ENCODE peak calls at places on chromosomes 13 and 19, in six cellular contexts. One of them, this sample, is unnamed.

GRCh38 chr13:97621631-97622030 is 187.7 kb downstream of the RAP2A start:
- DNase-seq in MCF 10A: no peak
- DNase-seq in kidney tubule cell: no peak
- DNase-seq in fibroblast of mammary gland: no peak
- DNase-seq in activated CD4-positive, alpha-beta T cell treated with anti-CD3 and anti-CD28 coated beads, Interleukin-2, amount 50 U/mL, for 48 hours: no peak
- DNase-seq in amniotic stem cell: no peak
- DNase-seq in this sample: no peak

GRCh38 chr19:5292843-5293606 is 47.6 kb downstream of the PTPRS start:
- DNase-seq in activated CD4-positive, alpha-beta T cell treated with anti-CD3 and anti-CD28 coated beads, Interleukin-2, amount 50 U/mL, for 48 hours: peak; percentile 44
- DNase-seq in MCF 10A: peak; percentile 68
- DNase-seq in kidney tubule cell: peak; percentile 53
- DNase-seq in amniotic stem cell: peak; percentile 83
- DNase-seq in fibroblast of mammary gland: peak; percentile 63
- DNase-seq in this sample: peak; percentile 66

GRCh38 chr19:17091758-17092333 is 16.3 kb downstream of the MYO9B start:
- DNase-seq in amniotic stem cell: no peak
- DNase-seq in kidney tubule cell: no peak
- DNase-seq in fibroblast of mammary gland: no peak
- DNase-seq in activated CD4-positive, alpha-beta T cell treated with anti-CD3 and anti-CD28 coated beads, Interleukin-2, amount 50 U/mL, for 48 hours: no peak
- DNase-seq in MCF 10A: no peak
- DNase-seq in this sample: no peak

GRCh38 chr19:45999653-46000121 is 4.4 kb downstream of the CCDC61 start:
- DNase-seq in fibroblast of mammary gland: peak; percentile 51
- DNase-seq in amniotic stem cell: no peak
- DNase-seq in activated CD4-positive, alpha-beta T cell treated with anti-CD3 and anti-CD28 coated beads, Interleukin-2, amount 50 U/mL, for 48 hours: peak; percentile 22
- DNase-seq in kidney tubule cell: peak; percentile 29
- DNase-seq in MCF 10A: no peak
- DNase-seq in this sample: no peak

GRCh38 chr19:28823338-28823961 is 389.5 kb downstream of the UQCRFS1 start:
- DNase-seq in fibroblast of mammary gland: no peak
- DNase-seq in kidney tubule cell: peak; percentile 4
- DNase-seq in activated CD4-positive, alpha-beta T cell treated with anti-CD3 and anti-CD28 coated beads, Interleukin-2, amount 50 U/mL, for 48 hours: no peak
- DNase-seq in MCF 10A: no peak
- DNase-seq in amniotic stem cell: no peak
- DNase-seq in this sample: no peak

GRCh38 chr13:41974262-41974900 is 13.5 kb upstream of the VWA8 start:
- DNase-seq in fibroblast of mammary gland: no peak
- DNase-seq in amniotic stem cell: no peak
- DNase-seq in MCF 10A: peak; percentile 27
- DNase-seq in kidney tubule cell: no peak
- DNase-seq in activated CD4-positive, alpha-beta T cell treated with anti-CD3 and anti-CD28 coated beads, Interleukin-2, amount 50 U/mL, for 48 hours: no peak
- DNase-seq in this sample: no peak

GRCh38 chr19:57004418-57004817 is 115.4 kb upstream of the USP29 start:
- DNase-seq in amniotic stem cell: no peak
- DNase-seq in fibroblast of mammary gland: no peak
- DNase-seq in activated CD4-positive, alpha-beta T cell treated with anti-CD3 and anti-CD28 coated beads, Interleukin-2, amount 50 U/mL, for 48 hours: no peak
- DNase-seq in kidney tubule cell: no peak
- DNase-seq in MCF 10A: no peak
- DNase-seq in this sample: no peak

GRCh38 chr13:110944121-110944967 is 29.5 kb upstream of the ANKRD10 start:
- DNase-seq in amniotic stem cell: no peak
- DNase-seq in MCF 10A: peak; percentile 77
- DNase-seq in kidney tubule cell: peak; percentile 59
- DNase-seq in activated CD4-positive, alpha-beta T cell treated with anti-CD3 and anti-CD28 coated beads, Interleukin-2, amount 50 U/mL, for 48 hours: peak; percentile 33
- DNase-seq in fibroblast of mammary gland: peak; percentile 71
- DNase-seq in this sample: no peak

GRCh38 chr19:55141696-55142095 is 7.3 kb downstream of the TNNT1 start:
- DNase-seq in activated CD4-positive, alpha-beta T cell treated with anti-CD3 and anti-CD28 coated beads, Interleukin-2, amount 50 U/mL, for 48 hours: no peak
- DNase-seq in kidney tubule cell: no peak
- DNase-seq in MCF 10A: no peak
- DNase-seq in amniotic stem cell: no peak
- DNase-seq in fibroblast of mammary gland: no peak
- DNase-seq in this sample: no peak

GRCh38 chr13:106490887-106491321 is 44.6 kb downstream of the EFNB2 start:
- DNase-seq in fibroblast of mammary gland: no peak
- DNase-seq in activated CD4-positive, alpha-beta T cell treated with anti-CD3 and anti-CD28 coated beads, Interleukin-2, amount 50 U/mL, for 48 hours: no peak
- DNase-seq in kidney tubule cell: no peak
- DNase-seq in MCF 10A: no peak
- DNase-seq in amniotic stem cell: no peak
- DNase-seq in this sample: no peak

GRCh38 chr13:71817335-71817734 is 49.7 kb downstream of the DACH1 start:
- DNase-seq in MCF 10A: no peak
- DNase-seq in amniotic stem cell: no peak
- DNase-seq in activated CD4-positive, alpha-beta T cell treated with anti-CD3 and anti-CD28 coated beads, Interleukin-2, amount 50 U/mL, for 48 hours: no peak
- DNase-seq in kidney tubule cell: no peak
- DNase-seq in fibroblast of mammary gland: no peak
- DNase-seq in this sample: no peak

GRCh38 chr13:64753606-64754005 is 2476.5 kb downstream of the PCDH9 start:
- DNase-seq in fibroblast of mammary gland: peak; percentile 6
- DNase-seq in activated CD4-positive, alpha-beta T cell treated with anti-CD3 and anti-CD28 coated beads, Interleukin-2, amount 50 U/mL, for 48 hours: no peak
- DNase-seq in MCF 10A: no peak
- DNase-seq in kidney tubule cell: no peak
- DNase-seq in amniotic stem cell: no peak
- DNase-seq in this sample: no peak

GRCh38 chr19:12126707-12127106 is 13.4 kb downstream of the ZNF20 start:
- DNase-seq in MCF 10A: peak; percentile 6
- DNase-seq in fibroblast of mammary gland: peak; percentile 11
- DNase-seq in amniotic stem cell: no peak
- DNase-seq in kidney tubule cell: no peak
- DNase-seq in activated CD4-positive, alpha-beta T cell treated with anti-CD3 and anti-CD28 coated beads, Interleukin-2, amount 50 U/mL, for 48 hours: peak; percentile 27
- DNase-seq in this sample: no peak

GRCh38 chr19:51809787-51810186 is 14.8 kb downstream of the FPR3 start:
- DNase-seq in kidney tubule cell: no peak
- DNase-seq in fibroblast of mammary gland: no peak
- DNase-seq in MCF 10A: peak; percentile 63
- DNase-seq in activated CD4-positive, alpha-beta T cell treated with anti-CD3 and anti-CD28 coated beads, Interleukin-2, amount 50 U/mL, for 48 hours: no peak
- DNase-seq in amniotic stem cell: no peak
- DNase-seq in this sample: no peak

GRCh38 chr13:85610024-85610423 is 189.2 kb downstream of the SLITRK6 start:
- DNase-seq in kidney tubule cell: no peak
- DNase-seq in amniotic stem cell: no peak
- DNase-seq in activated CD4-positive, alpha-beta T cell treated with anti-CD3 and anti-CD28 coated beads, Interleukin-2, amount 50 U/mL, for 48 hours: no peak
- DNase-seq in fibroblast of mammary gland: no peak
- DNase-seq in MCF 10A: no peak
- DNase-seq in this sample: no peak

GRCh38 chr19:2412449-2412848 is 14.9 kb downstream of the TIMM13 start:
- DNase-seq in MCF 10A: no peak
- DNase-seq in kidney tubule cell: no peak
- DNase-seq in fibroblast of mammary gland: no peak
- DNase-seq in amniotic stem cell: no peak
- DNase-seq in activated CD4-positive, alpha-beta T cell treated with anti-CD3 and anti-CD28 coated beads, Interleukin-2, amount 50 U/mL, for 48 hours: no peak
- DNase-seq in this sample: no peak

GRCh38 chr19:35755550-35756371 is 1.1 kb downstream of the HSPB6 start:
- DNase-seq in fibroblast of mammary gland: peak; percentile 88
- DNase-seq in activated CD4-positive, alpha-beta T cell treated with anti-CD3 and anti-CD28 coated beads, Interleukin-2, amount 50 U/mL, for 48 hours: peak; percentile 62
- DNase-seq in kidney tubule cell: no peak
- DNase-seq in amniotic stem cell: no peak
- DNase-seq in MCF 10A: no peak
- DNase-seq in this sample: peak; percentile 69

GRCh38 chr19:7921302-7921954 is 1.3 kb downstream of the SNAPC2 start:
- DNase-seq in MCF 10A: no peak
- DNase-seq in activated CD4-positive, alpha-beta T cell treated with anti-CD3 and anti-CD28 coated beads, Interleukin-2, amount 50 U/mL, for 48 hours: no peak
- DNase-seq in kidney tubule cell: no peak
- DNase-seq in amniotic stem cell: no peak
- DNase-seq in fibroblast of mammary gland: no peak
- DNase-seq in this sample: no peak

GRCh38 chr19:50729894-50730293 is 6.7 kb downstream of the CLEC11A start:
- DNase-seq in fibroblast of mammary gland: no peak
- DNase-seq in MCF 10A: no peak
- DNase-seq in activated CD4-positive, alpha-beta T cell treated with anti-CD3 and anti-CD28 coated beads, Interleukin-2, amount 50 U/mL, for 48 hours: no peak
- DNase-seq in kidney tubule cell: no peak
- DNase-seq in amniotic stem cell: no peak
- DNase-seq in this sample: no peak

GRCh38 chr19:1261512-1261862 is 7.6 kb upstream of the CIRBP start:
- DNase-seq in amniotic stem cell: no peak
- DNase-seq in fibroblast of mammary gland: no peak
- DNase-seq in activated CD4-positive, alpha-beta T cell treated with anti-CD3 and anti-CD28 coated beads, Interleukin-2, amount 50 U/mL, for 48 hours: peak; percentile 44
- DNase-seq in MCF 10A: no peak
- DNase-seq in kidney tubule cell: peak; percentile 45
- DNase-seq in this sample: no peak

GRCh38 chr13:109383683-109384082 is 402.7 kb downstream of the IRS2 start:
- DNase-seq in MCF 10A: peak; percentile 82
- DNase-seq in kidney tubule cell: peak; percentile 60
- DNase-seq in activated CD4-positive, alpha-beta T cell treated with anti-CD3 and anti-CD28 coated beads, Interleukin-2, amount 50 U/mL, for 48 hours: no peak
- DNase-seq in fibroblast of mammary gland: peak; percentile 76
- DNase-seq in amniotic stem cell: no peak
- DNase-seq in this sample: no peak

GRCh38 chr13:46178143-46178542 is 3.8 kb downstream of the LCP1 start:
- DNase-seq in amniotic stem cell: no peak
- DNase-seq in activated CD4-positive, alpha-beta T cell treated with anti-CD3 and anti-CD28 coated beads, Interleukin-2, amount 50 U/mL, for 48 hours: no peak
- DNase-seq in fibroblast of mammary gland: no peak
- DNase-seq in kidney tubule cell: no peak
- DNase-seq in MCF 10A: no peak
- DNase-seq in this sample: no peak

GRCh38 chr19:29487432-29487831 is 38.4 kb upstream of the VSTM2B start:
- DNase-seq in kidney tubule cell: no peak
- DNase-seq in activated CD4-positive, alpha-beta T cell treated with anti-CD3 and anti-CD28 coated beads, Interleukin-2, amount 50 U/mL, for 48 hours: no peak
- DNase-seq in fibroblast of mammary gland: no peak
- DNase-seq in MCF 10A: no peak
- DNase-seq in amniotic stem cell: no peak
- DNase-seq in this sample: no peak

GRCh38 chr19:2474232-2475017 is 1.5 kb upstream of the GADD45B start:
- DNase-seq in fibroblast of mammary gland: peak; percentile 86
- DNase-seq in activated CD4-positive, alpha-beta T cell treated with anti-CD3 and anti-CD28 coated beads, Interleukin-2, amount 50 U/mL, for 48 hours: peak; percentile 91
- DNase-seq in MCF 10A: peak; percentile 87
- DNase-seq in kidney tubule cell: peak; percentile 91
- DNase-seq in amniotic stem cell: peak; percentile 81
- DNase-seq in this sample: peak; percentile 98

GRCh38 chr13:114328034-114328433 is 13.7 kb downstream of the CHAMP1 start:
- DNase-seq in fibroblast of mammary gland: no peak
- DNase-seq in amniotic stem cell: no peak
- DNase-seq in MCF 10A: no peak
- DNase-seq in activated CD4-positive, alpha-beta T cell treated with anti-CD3 and anti-CD28 coated beads, Interleukin-2, amount 50 U/mL, for 48 hours: no peak
- DNase-seq in kidney tubule cell: no peak
- DNase-seq in this sample: no peak

GRCh38 chr13:39483326-39483725 is 119.7 kb downstream of the LHFPL6 start:
- DNase-seq in fibroblast of mammary gland: no peak
- DNase-seq in kidney tubule cell: no peak
- DNase-seq in activated CD4-positive, alpha-beta T cell treated with anti-CD3 and anti-CD28 coated beads, Interleukin-2, amount 50 U/mL, for 48 hours: no peak
- DNase-seq in amniotic stem cell: peak; percentile 21
- DNase-seq in MCF 10A: no peak
- DNase-seq in this sample: no peak

GRCh38 chr19:55539082-55539715 is 2.3 kb upstream of the SBK2 start:
- DNase-seq in MCF 10A: no peak
- DNase-seq in kidney tubule cell: no peak
- DNase-seq in amniotic stem cell: no peak
- DNase-seq in activated CD4-positive, alpha-beta T cell treated with anti-CD3 and anti-CD28 coated beads, Interleukin-2, amount 50 U/mL, for 48 hours: no peak
- DNase-seq in fibroblast of mammary gland: no peak
- DNase-seq in this sample: no peak

GRCh38 chr19:5498817-5499535 is 43.8 kb downstream of the ZNRF4 start:
- DNase-seq in fibroblast of mammary gland: no peak
- DNase-seq in MCF 10A: no peak
- DNase-seq in activated CD4-positive, alpha-beta T cell treated with anti-CD3 and anti-CD28 coated beads, Interleukin-2, amount 50 U/mL, for 48 hours: no peak
- DNase-seq in amniotic stem cell: no peak
- DNase-seq in kidney tubule cell: no peak
- DNase-seq in this sample: no peak

GRCh38 chr13:93753639-93754038 is 527.0 kb downstream of the GPC6 start:
- DNase-seq in amniotic stem cell: no peak
- DNase-seq in activated CD4-positive, alpha-beta T cell treated with anti-CD3 and anti-CD28 coated beads, Interleukin-2, amount 50 U/mL, for 48 hours: no peak
- DNase-seq in fibroblast of mammary gland: no peak
- DNase-seq in MCF 10A: no peak
- DNase-seq in kidney tubule cell: no peak
- DNase-seq in this sample: no peak

GRCh38 chr19:48659768-48660167 is 13.0 kb downstream of the NTN5 start:
- DNase-seq in kidney tubule cell: peak; percentile 27
- DNase-seq in MCF 10A: peak; percentile 65
- DNase-seq in amniotic stem cell: no peak
- DNase-seq in activated CD4-positive, alpha-beta T cell treated with anti-CD3 and anti-CD28 coated beads, Interleukin-2, amount 50 U/mL, for 48 hours: no peak
- DNase-seq in fibroblast of mammary gland: peak; percentile 20
- DNase-seq in this sample: no peak

GRCh38 chr19:31770220-31770619 is 421.0 kb upstream of the TSHZ3 start:
- DNase-seq in MCF 10A: no peak
- DNase-seq in activated CD4-positive, alpha-beta T cell treated with anti-CD3 and anti-CD28 coated beads, Interleukin-2, amount 50 U/mL, for 48 hours: no peak
- DNase-seq in kidney tubule cell: no peak
- DNase-seq in fibroblast of mammary gland: no peak
- DNase-seq in amniotic stem cell: no peak
- DNase-seq in this sample: no peak

GRCh38 chr19:56873493-56873892 is 33.0 kb upstream of the PEG3 start:
- DNase-seq in MCF 10A: no peak
- DNase-seq in fibroblast of mammary gland: no peak
- DNase-seq in amniotic stem cell: no peak
- DNase-seq in activated CD4-positive, alpha-beta T cell treated with anti-CD3 and anti-CD28 coated beads, Interleukin-2, amount 50 U/mL, for 48 hours: no peak
- DNase-seq in kidney tubule cell: no peak
- DNase-seq in this sample: no peak

GRCh38 chr19:2798733-2799132 is 13.4 kb downstream of the THOP1 start:
- DNase-seq in amniotic stem cell: no peak
- DNase-seq in activated CD4-positive, alpha-beta T cell treated with anti-CD3 and anti-CD28 coated beads, Interleukin-2, amount 50 U/mL, for 48 hours: no peak
- DNase-seq in MCF 10A: no peak
- DNase-seq in kidney tubule cell: peak; percentile 5
- DNase-seq in fibroblast of mammary gland: peak; percentile 23
- DNase-seq in this sample: no peak

GRCh38 chr13:33401238-33401637 is 115.7 kb upstream of the STARD13 start:
- DNase-seq in MCF 10A: no peak
- DNase-seq in kidney tubule cell: no peak
- DNase-seq in fibroblast of mammary gland: no peak
- DNase-seq in activated CD4-positive, alpha-beta T cell treated with anti-CD3 and anti-CD28 coated beads, Interleukin-2, amount 50 U/mL, for 48 hours: no peak
- DNase-seq in amniotic stem cell: no peak
- DNase-seq in this sample: no peak

This sample was measured in activated naive CD8-positive, alpha-beta T cell treated with anti-CD3 and anti-CD28 coated beads for 36 hours.